ENCODE peak calls at places on chromosomes 11 and 22, in four cellular contexts. R is K562, M is GM12878, Y is HL-60. C is an unnamed sample.

GRCh38 chr22:36781656-36782627 is 6.0 kb upstream of the IFT27 start:
- DNase-seq in Y (peak; percentile 57), R (peak; percentile 77), M (peak; percentile 33), C (peak; percentile 83)

GRCh38 chr11:15901790-15902189 is 454.6 kb downstream of the SOX6 start:
- DNase-seq in R (no peak), M (no peak), Y (no peak), C (no peak)

GRCh38 chr11:80441821-80442220 is 1001.0 kb upstream of the TENM4 start:
- DNase-seq in Y (no peak), M (no peak), R (no peak), C (no peak)

GRCh38 chr11:59283311-59283710 is 70.6 kb upstream of the MPEG1 start:
- DNase-seq in R (no peak), Y (no peak), M (no peak), C (no peak)

GRCh38 chr11:66718320-66718971 is 10.6 kb downstream of the SPTBN2 start:
- DNase-seq in Y (no peak), R (no peak), M (no peak), C (no peak)

GRCh38 chr11:44505591-44506054 is 59.8 kb upstream of the CD82 start:
- DNase-seq in R (no peak), Y (no peak), M (no peak), C (no peak)

GRCh38 chr11:95231881-95232605 is 1.0 kb upstream of the SESN3 start:
- DNase-seq in Y (peak; percentile 56), M (no peak), R (no peak), C (no peak)

GRCh38 chr11:75797116-75797515 is 17.9 kb upstream of the UVRAG start:
- DNase-seq in Y (no peak), R (peak; percentile 22), M (no peak), C (peak; percentile 58)

GRCh38 chr11:81270686-81271085 is 1463.0 kb downstream of the FAM181B start:
- DNase-seq in R (no peak), Y (no peak), M (no peak), C (no peak)

GRCh38 chr22:38740754-38741153 is 15.0 kb downstream of the SUN2 start:
- DNase-seq in Y (no peak), M (no peak), R (no peak), C (no peak)

GRCh38 chr11:77073328-77074001 is 6.7 kb downstream of the CAPN5 start:
- DNase-seq in R (peak; percentile 30), M (no peak), Y (no peak), C (no peak)

GRCh38 chr11:104891135-104891534 is 7.1 kb downstream of the CASP12 start:
- DNase-seq in R (no peak), Y (no peak), M (no peak), C (no peak)

GRCh38 chr11:107252429-107253161 is 205.0 kb downstream of the CWF19L2 start:
- DNase-seq in M (peak; percentile 7), Y (no peak), R (no peak), C (no peak)

GRCh38 chr22:42022162-42022847 is 23.7 kb downstream of the WBP2NL start:
- DNase-seq in R (no peak), Y (no peak), M (peak; percentile 30), C (peak; percentile 26)

GRCh38 chr11:78025378-78025777 is 2.3 kb upstream of the KCTD14 start:
- DNase-seq in M (no peak), R (no peak), Y (no peak), C (no peak)

GRCh38 chr11:131522851-131523250 is 152.4 kb downstream of the NTM start:
- DNase-seq in Y (no peak), M (no peak), R (no peak), C (no peak)

GRCh38 chr11:110184466-110184865 is 91.3 kb downstream of the ZC3H12C start:
- DNase-seq in Y (no peak), M (no peak), R (no peak), C (no peak)

GRCh38 chr11:44627911-44628729 is 62.7 kb downstream of the CD82 start:
- DNase-seq in R (no peak), Y (no peak), M (no peak), C (no peak)

GRCh38 chr11:22733433-22733832 is 67.0 kb downstream of the GAS2 start:
- DNase-seq in R (no peak), Y (no peak), M (no peak), C (no peak)

GRCh38 chr11:698493-699115 is 3.0 kb downstream of the TMEM80 start:
- DNase-seq in R (no peak), Y (no peak), M (no peak), C (no peak)

GRCh38 chr22:17712441-17712840 is 61.8 kb downstream of the BID start:
- DNase-seq in R (peak; percentile 37), Y (no peak), M (no peak), C (no peak)

GRCh38 chr11:124670732-124671131 is 2.8 kb downstream of the SIAE start:
- DNase-seq in R (no peak), Y (peak; percentile 83), M (no peak), C (no peak)

GRCh38 chr22:33747576-33748180 is 172.6 kb downstream of the LARGE1 start:
- DNase-seq in Y (no peak), M (no peak), R (no peak), C (no peak)

GRCh38 chr22:27748355-27749168 is 53.0 kb downstream of the MN1 start:
- DNase-seq in R (no peak), M (no peak), Y (no peak), C (no peak)

GRCh38 chr11:108561535-108561991 is 32.0 kb downstream of the EXPH5 start:
- DNase-seq in R (no peak), M (no peak), Y (no peak), C (no peak)

GRCh38 chr11:100930185-100930778 is 199.3 kb downstream of the PGR start:
- DNase-seq in Y (no peak), R (peak; percentile 10), M (no peak), C (no peak)

GRCh38 chr11:128323381-128323780 is 264.0 kb downstream of the ETS1 start:
- DNase-seq in Y (no peak), R (no peak), M (no peak), C (peak; percentile 25)
- TF ChIP-seq SPI1 in Y (no peak), R (no peak), M (no peak), C (no peak)

DNA sequence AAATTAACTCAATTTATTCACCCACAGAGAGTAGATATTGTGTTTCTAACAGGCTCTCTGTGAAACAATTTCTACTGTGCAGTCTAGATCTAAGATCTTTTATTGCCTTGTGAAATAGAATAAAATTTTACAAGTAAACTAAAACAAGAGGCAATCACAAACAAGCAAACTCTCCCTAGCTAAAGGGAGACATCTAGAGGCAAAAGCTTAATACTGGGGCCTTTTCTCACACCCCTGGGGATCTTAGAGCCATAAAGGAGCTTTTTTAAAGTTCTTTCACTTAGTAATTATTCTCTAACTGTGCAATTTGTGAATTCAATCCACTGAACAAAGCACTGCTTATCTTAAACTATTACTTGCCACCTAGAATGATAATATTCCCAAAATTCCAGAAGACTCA is 19.7 kb downstream of the ALG9 start:
- DNase-seq in Y (no peak), M (no peak), R (no peak), C (no peak)
- TF ChIP-seq SPI1 in Y (no peak), M (no peak), R (no peak), C (no peak)

DNA sequence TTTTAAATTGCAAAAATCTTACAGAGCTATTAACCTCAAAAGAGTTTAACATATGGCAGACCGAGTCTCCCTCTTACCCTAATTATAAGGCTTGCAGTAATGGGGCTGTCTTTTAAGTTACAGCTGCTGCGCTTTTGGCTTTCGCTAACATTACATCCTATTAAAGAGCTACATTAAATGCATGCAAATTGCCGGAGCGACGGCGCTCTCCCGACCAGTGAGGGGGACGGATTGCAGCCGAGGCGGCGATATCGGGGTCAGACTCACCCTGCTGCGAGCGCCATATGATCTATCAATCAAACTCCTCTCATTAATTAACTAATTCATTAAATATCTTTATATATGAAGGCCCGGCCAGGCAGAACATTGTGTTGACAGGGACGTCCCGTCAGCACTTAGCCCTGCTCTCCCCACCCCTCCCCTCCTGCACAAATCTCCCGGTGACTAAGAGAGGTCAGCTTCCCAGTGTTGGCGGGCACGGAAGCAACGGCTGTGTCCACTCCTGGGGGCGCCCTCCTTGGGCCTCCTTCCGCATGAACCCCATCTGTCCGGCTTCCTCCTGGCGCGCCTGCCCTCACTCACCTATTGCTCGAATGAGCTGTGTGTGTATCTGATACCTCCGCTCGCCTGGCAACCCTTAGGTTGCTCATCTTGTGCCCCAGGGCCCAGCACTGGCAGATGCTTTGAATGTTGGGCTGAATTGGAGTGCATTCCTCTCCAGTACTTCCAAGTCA is 156.0 kb upstream of the CADM1 start:
- DNase-seq in M (no peak), Y (no peak), R (no peak), C (no peak)
- TF ChIP-seq SPI1 in M (no peak), Y (no peak), R (no peak), C (no peak)

GRCh38 chr22:49330421-49331222 is 497.1 kb downstream of the BRD1 start:
- DNase-seq in M (no peak), R (no peak), Y (no peak), C (no peak)
- TF ChIP-seq SPI1 in M (no peak), R (no peak), Y (no peak), C (no peak)

DNA sequence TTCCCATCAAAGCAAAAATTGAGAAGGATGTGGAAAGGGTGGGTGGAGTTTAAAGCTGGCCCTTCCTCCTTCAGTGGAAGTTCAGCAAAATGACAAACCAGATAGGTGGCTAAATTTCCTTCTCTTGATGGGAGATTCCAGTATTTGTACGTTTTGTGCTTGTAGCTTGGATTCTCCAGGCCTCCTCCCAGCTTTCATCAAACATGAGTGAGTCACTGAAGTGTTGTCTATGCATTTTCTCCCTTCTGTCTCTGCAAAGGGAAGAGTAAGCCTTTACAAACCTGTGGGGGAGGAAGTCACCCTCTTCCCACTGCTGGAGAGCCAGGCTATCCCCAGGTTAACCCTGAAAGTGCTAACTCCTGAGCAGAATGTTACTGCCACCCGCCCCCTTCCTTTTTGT is 6.4 kb downstream of the MARK2 start:
- DNase-seq in Y (no peak), M (no peak), R (no peak), C (no peak)
- TF ChIP-seq SPI1 in Y (peak; percentile 37), M (no peak), R (peak; percentile 55), C (peak; percentile 10)

DNA sequence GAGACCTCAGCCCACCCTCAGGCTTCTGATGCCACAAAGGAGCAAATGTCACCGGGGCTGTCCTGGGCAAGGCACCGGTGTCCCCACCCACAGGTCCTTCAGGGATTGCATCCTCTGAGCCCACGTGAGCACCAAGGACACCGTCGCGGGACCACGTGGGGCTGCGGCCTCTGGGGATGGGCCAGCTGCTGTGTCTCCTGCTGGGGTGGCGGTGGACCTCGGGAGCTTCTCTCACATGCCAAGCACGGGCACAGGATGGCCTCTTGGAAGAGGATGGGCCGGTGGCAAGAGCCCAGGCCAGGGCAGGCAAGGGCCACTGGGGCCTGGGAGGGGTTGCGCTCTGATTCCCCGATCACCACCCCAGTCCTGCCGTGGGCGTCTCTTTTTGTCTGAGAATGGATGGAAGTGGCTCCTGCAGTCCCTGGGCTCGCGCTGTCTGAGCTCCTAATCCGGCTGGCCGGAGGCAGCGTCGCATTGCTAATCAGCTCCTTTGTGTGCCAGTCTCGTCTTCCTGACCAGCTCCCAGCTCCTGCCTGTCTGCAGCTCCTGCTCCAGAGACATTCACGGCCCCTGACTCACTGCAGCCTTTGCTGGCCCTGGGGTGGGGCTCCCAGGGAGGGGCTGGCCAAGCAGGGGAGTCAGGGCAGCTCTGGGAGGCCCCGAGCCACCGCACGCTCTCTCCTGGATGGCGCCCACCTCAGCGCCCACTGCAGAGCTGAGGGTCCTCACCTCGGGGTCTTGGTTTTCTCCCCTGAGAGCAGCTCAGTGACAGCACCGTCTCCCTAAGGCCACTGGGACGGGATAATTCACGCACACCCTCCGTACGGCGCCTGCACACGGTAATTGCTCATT is 146.7 kb downstream of the CTTN start:
- DNase-seq in Y (no peak), M (no peak), R (no peak), C (no peak)
- TF ChIP-seq SPI1 in Y (no peak), M (no peak), R (no peak), C (no peak)